ENCODE peak calls at places on chromosomes 11 and 22, in ten cellular contexts. M, B, U, I, H, Q, J, X, R and P are unnamed samples.

GRCh38 chr11:45818961-45819605 is 14.1 kb downstream of the SLC35C1 start:
- DNase-seq in M (no peak), B (no peak), U (no peak), I (no peak), H (no peak), Q (no peak), J (no peak), X (no peak), R (no peak), P (no peak)

GRCh38 chr22:42645341-42645937 is 3.8 kb downstream of the CYB5R3 start:
- DNase-seq in M (no peak), B (no peak), U (no peak), I (no peak), H (no peak), Q (no peak), J (no peak), X (no peak), R (no peak), P (no peak)

GRCh38 chr11:85076535-85077330 is 550.4 kb downstream of the DLG2 start:
- DNase-seq in M (no peak), B (no peak), U (peak; percentile 64), I (peak; percentile 15), H (no peak), Q (no peak), J (peak; percentile 31), X (no peak), R (no peak), P (no peak)

GRCh38 chr11:125675196-125675595 is 5.5 kb downstream of the ACRV1 start:
- DNase-seq in M (no peak), B (no peak), U (no peak), I (no peak), H (no peak), Q (no peak), J (peak; percentile 10), X (no peak), R (no peak), P (no peak)

GRCh38 chr11:130148927-130149326 is 10.7 kb upstream of the ST14 start:
- DNase-seq in M (no peak), B (no peak), U (no peak), I (no peak), H (no peak), Q (no peak), J (no peak), X (no peak), R (no peak), P (no peak)

GRCh38 chr11:114202011-114202609 is 94.1 kb upstream of the NNMT start:
- DNase-seq in M (no peak), B (no peak), U (no peak), I (no peak), H (no peak), Q (no peak), J (no peak), X (no peak), R (no peak), P (no peak)

GRCh38 chr11:129117595-129118350 is 74.4 kb downstream of the ARHGAP32 start:
- DNase-seq in M (peak; percentile 11), B (no peak), U (peak; percentile 81), I (peak; percentile 35), H (peak; percentile 72), Q (peak; percentile 49), J (peak; percentile 79), X (no peak), R (no peak), P (peak; percentile 44)

GRCh38 chr11:47414685-47415070 is 6.3 kb downstream of the SLC39A13 start:
- DNase-seq in M (no peak), B (no peak), U (no peak), I (no peak), H (peak; percentile 1), Q (no peak), J (no peak), X (peak; percentile 65), R (no peak), P (no peak)

GRCh38 chr22:39151329-39151975 is 1.0 kb downstream of the CBX7 start:
- DNase-seq in M (no peak), B (no peak), U (no peak), I (no peak), H (no peak), Q (no peak), J (no peak), X (peak; percentile 73), R (no peak), P (no peak)

GRCh38 chr11:69173326-69173725 is 17.6 kb downstream of the SMIM38 start:
- DNase-seq in M (no peak), B (no peak), U (no peak), I (no peak), H (no peak), Q (no peak), J (no peak), X (no peak), R (no peak), P (no peak)

GRCh38 chr11:37353192-37353591 is 755.2 kb upstream of the RAG2 start:
- DNase-seq in M (no peak), B (no peak), U (no peak), I (no peak), H (no peak), Q (no peak), J (no peak), X (no peak), R (no peak), P (no peak)

GRCh38 chr11:20357150-20357549 is 6.4 kb upstream of the HTATIP2 start:
- DNase-seq in M (no peak), B (no peak), U (no peak), I (no peak), H (no peak), Q (no peak), J (no peak), X (no peak), R (no peak), P (no peak)

GRCh38 chr11:33045551-33046255 is 6.3 kb downstream of the TCP11L1 start:
- DNase-seq in M (no peak), B (no peak), U (no peak), I (no peak), H (no peak), Q (no peak), J (peak; percentile 84), X (no peak), R (no peak), P (peak; percentile 50)

GRCh38 chr11:57977709-57978108 is 46.0 kb upstream of the OR9Q1 start:
- DNase-seq in M (no peak), B (no peak), U (no peak), I (no peak), H (peak; percentile 17), Q (no peak), J (no peak), X (no peak), R (peak; percentile 57), P (no peak)

GRCh38 chr11:119254239-119254638 is 48.1 kb downstream of the CBL start:
- DNase-seq in M (no peak), B (no peak), U (no peak), I (no peak), H (no peak), Q (no peak), J (no peak), X (no peak), R (no peak), P (no peak)

GRCh38 chr22:48492371-48493320 is 1335.0 kb downstream of the BRD1 start:
- DNase-seq in M (peak; percentile 53), B (no peak), U (peak; percentile 67), I (peak; percentile 34), H (peak; percentile 89), Q (peak; percentile 49), J (peak; percentile 62), X (peak; percentile 76), R (no peak), P (peak; percentile 60)

GRCh38 chr11:29261831-29262230 is 755.0 kb downstream of the KCNA4 start:
- DNase-seq in M (no peak), B (no peak), U (no peak), I (no peak), H (no peak), Q (no peak), J (no peak), X (no peak), R (no peak), P (no peak)

GRCh38 chr11:26837154-26837553 is 115.3 kb upstream of the SLC5A12 start:
- DNase-seq in M (no peak), B (no peak), U (no peak), I (no peak), H (no peak), Q (no peak), J (no peak), X (no peak), R (no peak), P (no peak)
- TF ChIP-seq CTCF in M (no peak), B (no peak), U (no peak), I (no peak), H (no peak), Q (no peak), J (no peak), X (no peak), R (no peak), P (no peak)

DNA sequence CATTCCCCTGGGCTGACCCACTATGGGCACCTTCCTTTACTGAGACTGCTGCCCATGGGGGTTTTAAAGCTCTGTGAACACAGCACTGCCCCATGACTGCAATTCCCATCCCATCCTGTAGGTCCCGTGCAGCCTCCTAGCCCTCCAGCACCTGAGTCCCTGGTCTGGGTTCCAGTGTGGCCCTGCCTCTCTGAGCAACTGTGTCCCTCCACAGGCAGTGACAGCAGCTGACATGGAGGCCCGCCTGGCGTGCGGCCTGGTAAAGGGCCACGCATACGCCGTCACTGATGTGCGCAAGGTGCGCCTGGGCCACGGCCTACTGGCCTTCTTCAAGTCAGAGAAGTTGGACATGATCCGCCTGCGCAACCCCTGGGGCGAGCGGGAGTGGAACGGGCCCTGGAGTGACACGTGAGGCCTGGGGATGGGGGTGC is 12.6 kb downstream of the OMP start:
- DNase-seq in M (no peak), B (no peak), U (no peak), I (no peak), H (no peak), Q (no peak), J (no peak), X (no peak), R (no peak), P (no peak)
- TF ChIP-seq CTCF in M (no peak), B (no peak), U (peak; percentile 30), I (no peak), H (peak; percentile 24), Q (peak; percentile 46), J (peak; percentile 25), X (no peak), R (no peak), P (peak; percentile 68)

GRCh38 chr11:81449588-81450155 is 1284.0 kb downstream of the FAM181B start:
- DNase-seq in M (no peak), B (no peak), U (no peak), I (no peak), H (no peak), Q (no peak), J (peak; percentile 41), X (no peak), R (no peak), P (no peak)

DNA sequence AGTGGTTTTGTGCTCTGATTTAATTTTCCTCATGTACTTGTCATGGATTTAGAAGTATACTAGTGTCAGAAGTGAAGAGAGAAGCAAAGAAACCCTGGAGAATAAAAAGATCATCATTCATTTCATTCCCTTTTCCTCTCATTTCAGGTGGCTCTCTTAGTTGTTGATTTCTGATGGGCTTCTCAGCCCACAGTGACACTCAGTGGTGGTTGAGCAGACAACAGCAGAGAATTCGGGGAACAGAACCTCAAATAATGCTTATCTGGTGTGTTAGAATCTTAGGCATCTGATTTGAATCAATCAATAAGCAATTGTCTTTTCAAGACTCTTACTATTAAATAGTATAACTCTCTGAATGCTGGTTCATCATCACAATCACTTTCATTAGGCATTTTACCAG is 1289.4 kb downstream of the FAM181B start:
- DNase-seq in M (no peak), B (no peak), U (no peak), I (no peak), H (peak; percentile 34), Q (no peak), J (no peak), X (no peak), R (no peak), P (no peak)
- TF ChIP-seq CTCF in M (no peak), B (no peak), U (no peak), I (peak; percentile 7), H (peak; percentile 55), Q (peak; percentile 40), J (peak; percentile 13), X (no peak), R (no peak), P (no peak)

GRCh38 chr11:60710482-60710881 is 11.1 kb downstream of the MS4A8 start:
- DNase-seq in M (no peak), B (no peak), U (no peak), I (no peak), H (peak; percentile 22), Q (no peak), J (no peak), X (no peak), R (no peak), P (peak; percentile 2)
- TF ChIP-seq CTCF in M (no peak), B (no peak), U (no peak), I (no peak), H (peak; percentile 40), Q (peak; percentile 29), J (no peak), X (no peak), R (no peak), P (peak; percentile 50)